ENCODE peak calls at places on chromosome 3, in six cellular contexts. S is activated T-helper 1 cell treated with Interleukin-2 at 50 U/mL for 16 hours; U is IMR-90; M is naive thymus-derived CD4-positive, alpha-beta T cell; Q is HT-29; I is GM10248. H is an unnamed sample.

GRCh38 chr3:177705976-177706866 is 508.9 kb upstream of the TBL1XR1 start:
- DNase-seq in S (no peak), U (no peak), M (no peak), Q (no peak), I (no peak), H (no peak)

GRCh38 chr3:59641169-59641914 is 591.5 kb upstream of the CFAP20DC start:
- DNase-seq in S (no peak), U (peak; percentile 9), M (no peak), Q (no peak), I (no peak), H (no peak)

GRCh38 chr3:122392868-122393844 is 9.2 kb downstream of the FAM162A start:
- DNase-seq in S (no peak), U (peak; percentile 66), M (peak; percentile 42), Q (peak; percentile 55), I (peak; percentile 41), H (peak; percentile 75)

GRCh38 chr3:72337480-72337855 is 510.8 kb downstream of the SHQ1 start:
- DNase-seq in S (no peak), U (no peak), M (no peak), Q (no peak), I (no peak), H (no peak)

GRCh38 chr3:45079715-45080114 is 53.6 kb downstream of the CLEC3B start:
- DNase-seq in S (no peak), U (no peak), M (no peak), Q (no peak), I (no peak), H (no peak)

GRCh38 chr3:186638259-186638658 is 1.9 kb upstream of the FETUB start:
- DNase-seq in S (no peak), U (no peak), M (no peak), Q (no peak), I (no peak), H (no peak)

GRCh38 chr3:191051037-191051436 is 148.0 kb upstream of the OSTN start:
- DNase-seq in S (no peak), U (peak; percentile 47), M (no peak), Q (peak; percentile 58), I (peak; percentile 20), H (peak; percentile 68)

GRCh38 chr3:112778298-112779008 is 68.2 kb downstream of the CD200R1L start:
- DNase-seq in S (no peak), U (peak; percentile 90), M (no peak), Q (no peak), I (no peak), H (no peak)

GRCh38 chr3:56753206-56753605 is 48.5 kb downstream of the ARHGEF3 start:
- DNase-seq in S (no peak), U (peak; percentile 40), M (no peak), Q (no peak), I (peak; percentile 51), H (peak; percentile 7)

GRCh38 chr3:194908972-194909371 is 223.3 kb downstream of the FAM43A start:
- DNase-seq in S (no peak), U (no peak), M (no peak), Q (no peak), I (no peak), H (no peak)

GRCh38 chr3:37030573-37030972 is 37.3 kb downstream of the MLH1 start:
- DNase-seq in S (no peak), U (no peak), M (no peak), Q (no peak), I (no peak), H (no peak)

GRCh38 chr3:71641669-71642068 is 58.1 kb upstream of the FOXP1 start:
- DNase-seq in S (no peak), U (peak; percentile 7), M (no peak), Q (peak; percentile 7), I (no peak), H (no peak)

GRCh38 chr3:64440498-64440897 is 215.2 kb upstream of the PRICKLE2 start:
- DNase-seq in S (no peak), U (peak; percentile 91), M (no peak), Q (peak; percentile 8), I (no peak), H (no peak)

GRCh38 chr3:52453496-52454234 is at the start of gene TNNC1:
- DNase-seq in S (no peak), U (no peak), M (no peak), Q (peak; percentile 29), I (no peak), H (no peak)

GRCh38 chr3:143421556-143421955 is 302.0 kb downstream of the CHST2 start:
- DNase-seq in S (no peak), U (no peak), M (no peak), Q (no peak), I (no peak), H (no peak)

GRCh38 chr3:47634996-47635395 is 56.3 kb upstream of the CSPG5 start:
- DNase-seq in S (no peak), U (no peak), M (no peak), Q (no peak), I (no peak), H (no peak)

GRCh38 chr3:61381745-61382392 is 130.6 kb upstream of the FHIT start:
- DNase-seq in S (no peak), U (peak; percentile 7), M (peak; percentile 42), Q (peak; percentile 29), I (peak; percentile 52), H (peak; percentile 70)

GRCh38 chr3:46713048-46713897 is 4.4 kb downstream of the PRSS50 start:
- DNase-seq in S (no peak), U (no peak), M (no peak), Q (no peak), I (no peak), H (no peak)

GRCh38 chr3:56976666-56977560 is 83.6 kb upstream of the SPATA12 start:
- DNase-seq in S (no peak), U (peak; percentile 67), M (no peak), Q (no peak), I (no peak), H (no peak)